ENCODE peak calls at places on chromosome 11, in five cellular contexts. D is iPS-NIHi11, E is tibial artery, G is HCT116, H is fibroblast of the conjunctiva. Z is an unnamed sample.

GRCh38 chr11:67504023-67504949 is 877 bp downstream of the PITPNM1 start:
- DNase-seq in D (peak), E (no peak), G (no peak), H (no peak), Z (no peak)

GRCh38 chr11:66971483-66971882 is 3.6 kb upstream of the C11orf86 start:
- DNase-seq in D (no peak), E (no peak), G (no peak), H (no peak), Z (no peak)

GRCh38 chr11:125433454-125434121 is 62.5 kb downstream of the FEZ1 start:
- DNase-seq in D (peak), E (no peak), G (peak), H (peak), Z (no peak)

GRCh38 chr11:100730266-100730665 is 43.2 kb downstream of the ARHGAP42 start:
- DNase-seq in D (no peak), E (no peak), G (no peak), H (peak), Z (no peak)

GRCh38 chr11:67284811-67285540 is 4.1 kb upstream of the ANKRD13D start:
- DNase-seq in D (no peak), E (no peak), G (no peak), H (no peak), Z (no peak)

GRCh38 chr11:6705905-6706535 is 22.9 kb upstream of the MRPL17 start:
- DNase-seq in D (peak), E (peak), G (no peak), H (peak), Z (no peak)

GRCh38 chr11:18011633-18012313 is 1.1 kb downstream of the SERGEF start:
- DNase-seq in D (no peak), E (no peak), G (no peak), H (no peak), Z (no peak)

GRCh38 chr11:58059011-58059358 is 28.2 kb downstream of the OR6Q1 start:
- DNase-seq in D (peak), E (no peak), G (no peak), H (peak), Z (no peak)

GRCh38 chr11:101445761-101446160 is 138.0 kb downstream of the TRPC6 start:
- DNase-seq in D (no peak), E (no peak), G (no peak), H (no peak), Z (no peak)

GRCh38 chr11:5596611-5597201 is at the start of gene TRIM6:
- DNase-seq in D (peak), E (peak), G (no peak), H (no peak), Z (no peak)

GRCh38 chr11:31702966-31703365 is 108.2 kb downstream of the PAX6 start:
- DNase-seq in D (no peak), E (no peak), G (no peak), H (no peak), Z (no peak)

GRCh38 chr11:18455686-18456372 is at the start of gene LDHAL6A:
- DNase-seq in D (peak), E (no peak), G (no peak), H (no peak), Z (no peak)

GRCh38 chr11:104609766-104610165 is 288.5 kb downstream of the CASP12 start:
- DNase-seq in D (no peak), E (no peak), G (no peak), H (no peak), Z (no peak)

GRCh38 chr11:120248551-120249278 is 8.8 kb downstream of the POU2F3 start:
- DNase-seq in D (no peak), E (no peak), G (peak), H (no peak), Z (peak)

GRCh38 chr11:33543823-33544222 is 156.8 kb downstream of the C11orf91 start:
- DNase-seq in D (no peak), E (no peak), G (no peak), H (no peak), Z (no peak)

GRCh38 chr11:78171951-78172350 is 16.5 kb downstream of the KCTD21 start:
- DNase-seq in D (no peak), E (no peak), G (no peak), H (no peak), Z (no peak)

GRCh38 chr11:88428959-88429358 is 91.4 kb upstream of the CTSC start:
- DNase-seq in D (no peak), E (no peak), G (no peak), H (no peak), Z (peak)

GRCh38 chr11:38543311-38543710 is 1945.3 kb upstream of the RAG2 start:
- DNase-seq in D (no peak), E (no peak), G (no peak), H (peak), Z (no peak)

GRCh38 chr11:120719348-120719747 is 207.8 kb downstream of the GRIK4 start:
- DNase-seq in D (no peak), E (no peak), G (no peak), H (no peak), Z (no peak)

GRCh38 chr11:116925050-116925449 is 87.6 kb upstream of the APOA1 start:
- DNase-seq in D (no peak), E (no peak), G (no peak), H (no peak), Z (no peak)

GRCh38 chr11:91396243-91397133 is 828.1 kb upstream of the FAT3 start:
- DNase-seq in D (no peak), E (no peak), G (no peak), H (no peak), Z (no peak)

GRCh38 chr11:9613118-9613829 is 39.8 kb downstream of the WEE1 start:
- DNase-seq in D (peak), E (peak), G (peak), H (peak), Z (peak)

GRCh38 chr11:96242971-96243647 is 99.9 kb downstream of the MAML2 start:
- DNase-seq in D (peak), E (peak), G (peak), H (peak), Z (no peak)

GRCh38 chr11:17851697-17852096 is 117.1 kb downstream of the KCNC1 start:
- DNase-seq in D (no peak), E (no peak), G (no peak), H (no peak), Z (no peak)

GRCh38 chr11:45847908-45848316 is 637 bp downstream of the CRY2 start:
- DNase-seq in D (peak), E (peak), G (no peak), H (peak), Z (peak)

GRCh38 chr11:3877252-3878035 is 22.0 kb downstream of the STIM1 start:
- DNase-seq in D (no peak), E (no peak), G (no peak), H (no peak), Z (no peak)

GRCh38 chr11:31366795-31367194 is 2.7 kb downstream of the DCDC1 start:
- DNase-seq in D (no peak), E (no peak), G (no peak), H (no peak), Z (peak)

GRCh38 chr11:92226331-92227232 is 2.0 kb downstream of the FAT3 start:
- DNase-seq in D (peak), E (no peak), G (no peak), H (no peak), Z (no peak)

GRCh38 chr11:62459080-62459479 is 40.2 kb downstream of the SCGB1A1 start:
- DNase-seq in D (no peak), E (no peak), G (no peak), H (no peak), Z (no peak)

GRCh38 chr11:102010776-102011500 is 36.3 kb upstream of the CFAP300 start:
- DNase-seq in D (peak), E (peak), G (peak), H (peak), Z (no peak)

GRCh38 chr11:30346068-30346688 is 23.3 kb downstream of the ARL14EP start:
- DNase-seq in D (peak), E (no peak), G (peak), H (peak), Z (peak)

GRCh38 chr11:3950996-3951662 is 95.7 kb downstream of the STIM1 start:
- DNase-seq in D (peak), E (no peak), G (no peak), H (peak), Z (no peak)

GRCh38 chr11:130214861-130215530 is 55.4 kb downstream of the ST14 start:
- DNase-seq in D (no peak), E (no peak), G (no peak), H (no peak), Z (no peak)

GRCh38 chr11:83472328-83472727 is 186.2 kb upstream of the CCDC90B start:
- DNase-seq in D (no peak), E (no peak), G (no peak), H (no peak), Z (no peak)

Z was measured in Jurkat, Clone E6-1.